ENCODE peak calls at places on chromosomes 3 and 15, in six cellular contexts. A, M, R, D, O and V are unnamed samples.

GRCh38 chr3:184155644-184156521 is 706 bp downstream of the DVL3 start:
- DNase-seq in D (peak; percentile 46), M (peak; percentile 59), O (peak; percentile 37), R (no peak), A (peak; percentile 77), V (peak; percentile 16)

GRCh38 chr3:133426721-133427120 is 26.9 kb downstream of the BFSP2 start:
- DNase-seq in R (peak; percentile 25), O (no peak), D (peak; percentile 74), A (no peak), M (no peak), V (peak; percentile 86)

GRCh38 chr3:194661374-194661773 is 10.6 kb downstream of the LSG1 start:
- DNase-seq in R (no peak), A (no peak), O (no peak), M (no peak), D (no peak), V (no peak)

GRCh38 chr3:158097571-158098553 is 8.4 kb downstream of the SHOX2 start:
- DNase-seq in D (no peak), O (peak; percentile 75), A (peak; percentile 87), M (peak; percentile 70), R (peak; percentile 54), V (peak; percentile 57)

GRCh38 chr3:4584537-4585249 is 91.5 kb downstream of the ITPR1 start:
- DNase-seq in O (peak; percentile 10), A (no peak), M (peak; percentile 9), D (peak; percentile 29), R (peak; percentile 36), V (peak; percentile 16)

GRCh38 chr3:13346481-13347389 is 73.4 kb downstream of the NUP210 start:
- DNase-seq in M (peak; percentile 84), D (peak; percentile 32), R (no peak), O (peak; percentile 82), A (peak; percentile 28), V (no peak)

GRCh38 chr3:158768361-158768787 is 33.5 kb upstream of the MFSD1 start:
- DNase-seq in M (no peak), A (no peak), O (no peak), D (peak; percentile 72), R (peak; percentile 76), V (peak; percentile 78)

GRCh38 chr15:61511089-61511488 is 282.0 kb upstream of the RORA start:
- DNase-seq in R (no peak), A (no peak), O (no peak), D (no peak), M (no peak), V (no peak)

GRCh38 chr3:127961124-127961523 is 46.1 kb downstream of the KBTBD12 start:
- DNase-seq in O (no peak), R (no peak), D (no peak), M (no peak), A (no peak), V (no peak)

GRCh38 chr3:185537369-185537970 is 14.9 kb downstream of the LIPH start:
- DNase-seq in O (no peak), M (peak; percentile 42), R (peak; percentile 98), D (peak; percentile 69), A (peak; percentile 28), V (peak; percentile 80)

GRCh38 chr15:101307897-101308603 is 13.0 kb upstream of the SNRPA1 start:
- DNase-seq in D (no peak), A (peak; percentile 38), R (no peak), M (no peak), O (no peak), V (no peak)

GRCh38 chr15:64596701-64597468 is 136.5 kb downstream of the ZNF609 start:
- DNase-seq in R (peak; percentile 79), O (peak; percentile 51), A (peak; percentile 60), M (peak; percentile 14), D (peak; percentile 54), V (peak; percentile 45)

GRCh38 chr15:76150971-76151598 is 91.3 kb downstream of the TMEM266 start:
- DNase-seq in R (peak; percentile 77), A (peak; percentile 56), O (peak; percentile 47), D (peak; percentile 84), M (peak; percentile 85), V (peak; percentile 88)

GRCh38 chr3:373193-373784 is 176.7 kb downstream of the CHL1 start:
- DNase-seq in D (no peak), O (no peak), M (no peak), R (no peak), A (no peak), V (no peak)

GRCh38 chr15:69117431-69117841 is 43.0 kb upstream of the GLCE start:
- DNase-seq in O (no peak), R (no peak), D (no peak), M (no peak), A (peak; percentile 70), V (no peak)

GRCh38 chr3:195403841-195404408 is 38.9 kb downstream of the ACAP2 start:
- DNase-seq in M (no peak), A (no peak), R (peak; percentile 52), D (no peak), O (no peak), V (peak; percentile 52)

GRCh38 chr3:71130516-71131384 is 452.8 kb downstream of the FOXP1 start:
- DNase-seq in R (peak; percentile 94), D (peak; percentile 78), A (peak; percentile 54), O (peak; percentile 82), M (peak; percentile 79), V (peak; percentile 83)

GRCh38 chr15:99224815-99225214 is 24.6 kb downstream of the TTC23 start:
- DNase-seq in O (no peak), A (no peak), M (no peak), D (no peak), R (no peak), V (no peak)

GRCh38 chr15:66023322-66023972 is 154.2 kb downstream of the RAB11A start:
- DNase-seq in R (peak; percentile 3), O (no peak), A (peak; percentile 44), M (no peak), D (no peak), V (no peak)

GRCh38 chr15:46277994-46278885 is 643.4 kb downstream of the SQOR start:
- DNase-seq in D (no peak), M (no peak), A (peak; percentile 56), R (no peak), O (no peak), V (no peak)

GRCh38 chr3:196619213-196619612 is 20.3 kb upstream of the NRROS start:
- DNase-seq in D (no peak), O (no peak), A (peak; percentile 52), M (no peak), R (no peak), V (no peak)

GRCh38 chr3:126358038-126358815 is 1.0 kb upstream of the KLF15 start:
- DNase-seq in R (peak; percentile 85), A (peak; percentile 70), O (no peak), D (no peak), M (no peak), V (no peak)

GRCh38 chr3:101017048-101017447 is 23.8 kb upstream of the ABI3BP start:
- DNase-seq in M (no peak), O (no peak), R (peak; percentile 44), D (peak; percentile 14), A (no peak), V (peak; percentile 37)

GRCh38 chr3:56453027-56453426 is 15.2 kb downstream of the ERC2 start:
- DNase-seq in M (no peak), D (no peak), R (no peak), O (no peak), A (no peak), V (no peak)

GRCh38 chr3:28053759-28054158 is 187.7 kb upstream of the CMC1 start:
- DNase-seq in M (peak; percentile 45), R (peak; percentile 35), O (no peak), A (no peak), D (peak; percentile 70), V (peak; percentile 40)

GRCh38 chr3:149883134-149883533 is 70.1 kb downstream of the RNF13 start:
- DNase-seq in D (no peak), M (no peak), R (no peak), O (no peak), A (no peak), V (no peak)

GRCh38 chr3:156888576-156888975 is 62.4 kb downstream of the LEKR1 start:
- DNase-seq in M (no peak), O (no peak), D (no peak), A (no peak), R (no peak), V (no peak)

GRCh38 chr3:47162695-47163022 is 1.3 kb downstream of the SETD2 start:
- DNase-seq in D (no peak), M (no peak), A (no peak), O (no peak), R (peak; percentile 24), V (peak; percentile 16)

GRCh38 chr15:94255540-94255939 is 24.2 kb downstream of the MCTP2 start:
- DNase-seq in R (no peak), D (no peak), A (no peak), O (no peak), M (no peak), V (no peak)